ENCODE peak calls at places on chromosome 15, in five cellular contexts. One of them, this sample, is unnamed.

GRCh38 chr15:76844096-76844495 is 61.0 kb downstream of the SCAPER start:
- DNase-seq in uterus: no peak
- DNase-seq in Caco-2: no peak
- DNase-seq in Panc1: no peak
- DNase-seq in colonic mucosa: no peak
- DNase-seq in this sample: no peak

GRCh38 chr15:32674681-32675080 is 33.2 kb downstream of the SCG5 start:
- DNase-seq in Caco-2: no peak
- DNase-seq in Panc1: no peak
- DNase-seq in uterus: no peak
- DNase-seq in colonic mucosa: no peak
- DNase-seq in this sample: no peak

GRCh38 chr15:77778802-77779201 is 146.1 kb upstream of the LINGO1 start:
- DNase-seq in Caco-2: no peak
- DNase-seq in uterus: no peak
- DNase-seq in colonic mucosa: no peak
- DNase-seq in Panc1: no peak
- DNase-seq in this sample: no peak

GRCh38 chr15:40310001-40310959 is 2.5 kb upstream of the PLCB2 start:
- DNase-seq in uterus: no peak
- DNase-seq in colonic mucosa: peak
- DNase-seq in Panc1: peak
- DNase-seq in Caco-2: peak
- DNase-seq in this sample: no peak

GRCh38 chr15:88477126-88477525 is 9.6 kb downstream of the MRPS11 start:
- DNase-seq in Panc1: no peak
- DNase-seq in Caco-2: no peak
- DNase-seq in uterus: no peak
- DNase-seq in colonic mucosa: no peak
- DNase-seq in this sample: no peak

GRCh38 chr15:80773122-80773551 is 6.0 kb upstream of the CEMIP start:
- DNase-seq in uterus: no peak
- DNase-seq in Panc1: no peak
- DNase-seq in colonic mucosa: no peak
- DNase-seq in Caco-2: no peak
- DNase-seq in this sample: no peak

GRCh38 chr15:65248506-65248905 is 37.2 kb upstream of the CILP start:
- DNase-seq in colonic mucosa: no peak
- DNase-seq in Panc1: no peak
- DNase-seq in Caco-2: no peak
- DNase-seq in uterus: no peak
- DNase-seq in this sample: no peak

GRCh38 chr15:35696767-35697231 is 150.8 kb upstream of the DPH6 start:
- DNase-seq in Panc1: no peak
- DNase-seq in Caco-2: peak
- DNase-seq in colonic mucosa: no peak
- DNase-seq in uterus: no peak
- DNase-seq in this sample: no peak

GRCh38 chr15:68409736-68410370 is 22.1 kb downstream of the ITGA11 start:
- DNase-seq in colonic mucosa: peak
- DNase-seq in Panc1: no peak
- DNase-seq in Caco-2: no peak
- DNase-seq in uterus: peak
- DNase-seq in this sample: no peak

GRCh38 chr15:96421211-96421610 is 90.7 kb downstream of the NR2F2 start:
- DNase-seq in Panc1: no peak
- DNase-seq in uterus: no peak
- DNase-seq in Caco-2: no peak
- DNase-seq in colonic mucosa: no peak
- DNase-seq in this sample: no peak

GRCh38 chr15:25251700-25252390 is 187.0 kb downstream of the UBE3A start:
- DNase-seq in Caco-2: no peak
- DNase-seq in colonic mucosa: no peak
- DNase-seq in Panc1: no peak
- DNase-seq in uterus: no peak
- DNase-seq in this sample: no peak

GRCh38 chr15:73626072-73626471 is 7.1 kb downstream of the NPTN start:
- DNase-seq in colonic mucosa: no peak
- DNase-seq in uterus: no peak
- DNase-seq in Panc1: no peak
- DNase-seq in Caco-2: no peak
- DNase-seq in this sample: no peak

GRCh38 chr15:78360426-78360825 is 20.3 kb downstream of the CRABP1 start:
- DNase-seq in Panc1: no peak
- DNase-seq in Caco-2: no peak
- DNase-seq in colonic mucosa: no peak
- DNase-seq in uterus: no peak
- DNase-seq in this sample: no peak

GRCh38 chr15:43134157-43134637 is 811 bp downstream of the TMEM62 start:
- DNase-seq in Caco-2: peak
- DNase-seq in colonic mucosa: no peak
- DNase-seq in Panc1: no peak
- DNase-seq in uterus: no peak
- DNase-seq in this sample: no peak

GRCh38 chr15:92079047-92079446 is 225.5 kb downstream of the SLCO3A1 start:
- DNase-seq in Panc1: no peak
- DNase-seq in colonic mucosa: no peak
- DNase-seq in Caco-2: peak
- DNase-seq in uterus: no peak
- DNase-seq in this sample: no peak
- TF ChIP-seq CTCF in Panc1: peak
- TF ChIP-seq CTCF in colonic mucosa: peak
- TF ChIP-seq CTCF in Caco-2: peak
- TF ChIP-seq CTCF in uterus: no peak
- TF ChIP-seq CTCF in this sample: no peak

GRCh38 chr15:93619597-93619996 is 530.6 kb upstream of the RGMA start:
- DNase-seq in colonic mucosa: no peak
- DNase-seq in Caco-2: no peak
- DNase-seq in uterus: no peak
- DNase-seq in Panc1: no peak
- DNase-seq in this sample: no peak

GRCh38 chr15:93614446-93615104 is 525.6 kb upstream of the RGMA start:
- DNase-seq in uterus: peak
- DNase-seq in Panc1: no peak
- DNase-seq in Caco-2: no peak
- DNase-seq in colonic mucosa: no peak
- DNase-seq in this sample: no peak

DNA sequence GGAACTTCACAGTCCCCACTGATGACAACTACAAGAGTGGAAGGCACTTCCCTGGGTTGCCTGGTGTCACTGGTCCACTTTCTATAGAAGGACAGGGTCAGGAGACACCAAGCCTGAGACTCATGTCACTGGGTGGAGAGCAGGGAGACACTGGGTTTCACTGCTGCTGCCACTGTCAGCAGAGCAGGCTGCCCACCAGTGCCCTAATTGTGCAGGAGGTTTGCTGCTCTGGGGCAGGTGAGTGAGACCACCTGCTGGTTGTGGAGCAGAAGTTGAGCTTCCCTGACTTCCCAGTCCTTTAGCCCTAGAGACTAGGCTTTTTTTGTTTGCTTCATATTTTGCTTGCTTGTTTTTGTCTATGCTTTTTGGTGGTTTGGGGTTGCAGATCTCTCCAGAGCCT is 528.4 kb upstream of the RGMA start:
- DNase-seq in uterus: no peak
- DNase-seq in Caco-2: peak
- DNase-seq in Panc1: no peak
- DNase-seq in colonic mucosa: no peak
- DNase-seq in this sample: no peak
- TF ChIP-seq CTCF in uterus: no peak
- TF ChIP-seq CTCF in Caco-2: peak
- TF ChIP-seq CTCF in Panc1: no peak
- TF ChIP-seq CTCF in colonic mucosa: no peak
- TF ChIP-seq CTCF in this sample: no peak

DNA sequence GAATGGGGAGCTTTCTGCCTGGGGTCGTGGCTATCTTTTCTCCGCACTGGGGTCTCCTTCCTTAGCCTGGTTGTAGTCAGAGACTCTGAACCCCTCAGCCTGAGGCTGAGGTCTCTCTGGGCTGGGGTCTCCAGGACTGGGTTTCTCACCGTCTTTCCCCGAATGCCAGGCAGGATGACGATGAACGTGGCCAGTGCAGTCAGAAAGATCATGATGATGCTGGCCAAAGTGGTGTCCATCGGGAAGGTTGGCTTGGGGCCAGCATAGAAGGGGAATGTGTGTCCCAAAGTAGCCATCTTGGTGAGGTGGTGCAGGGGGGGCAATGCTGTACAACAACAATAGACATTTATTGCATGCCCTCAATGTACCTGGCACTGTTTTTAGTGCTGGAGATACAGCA is 7.0 kb downstream of the DUOXA1 start:
- DNase-seq in colonic mucosa: no peak
- DNase-seq in Panc1: no peak
- DNase-seq in Caco-2: no peak
- DNase-seq in uterus: no peak
- DNase-seq in this sample: no peak
- TF ChIP-seq CTCF in colonic mucosa: no peak
- TF ChIP-seq CTCF in Panc1: no peak
- TF ChIP-seq CTCF in Caco-2: no peak
- TF ChIP-seq CTCF in uterus: no peak
- TF ChIP-seq CTCF in this sample: no peak

DNA sequence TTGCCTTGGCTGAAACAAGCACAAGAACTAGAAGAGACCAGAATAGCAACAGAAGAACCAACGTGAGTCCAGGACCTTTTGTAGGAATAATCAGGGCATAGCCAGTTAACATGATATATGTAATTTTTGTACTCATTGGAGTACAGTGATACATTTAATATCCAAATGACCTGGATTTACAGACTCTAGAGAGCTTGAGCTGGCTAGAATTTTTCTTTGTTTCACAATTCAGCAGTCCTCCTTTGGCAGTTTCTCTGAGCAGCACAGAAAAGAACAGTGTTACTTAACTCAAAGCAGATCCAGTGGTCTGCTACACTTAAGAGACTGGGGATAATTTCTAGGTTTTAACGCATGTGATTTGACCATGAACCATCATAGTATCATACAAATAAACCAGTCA is 245.7 kb downstream of the ADAMTSL3 start:
- DNase-seq in colonic mucosa: no peak
- DNase-seq in Caco-2: no peak
- DNase-seq in uterus: no peak
- DNase-seq in Panc1: no peak
- DNase-seq in this sample: no peak
- TF ChIP-seq CTCF in colonic mucosa: no peak
- TF ChIP-seq CTCF in Caco-2: no peak
- TF ChIP-seq CTCF in uterus: no peak
- TF ChIP-seq CTCF in Panc1: no peak
- TF ChIP-seq CTCF in this sample: no peak

GRCh38 chr15:90388462-90389182 is 580 bp downstream of the IQGAP1 start:
- DNase-seq in Panc1: no peak
- DNase-seq in uterus: peak
- DNase-seq in Caco-2: peak
- DNase-seq in colonic mucosa: peak
- DNase-seq in this sample: peak
- TF ChIP-seq CTCF in Panc1: no peak
- TF ChIP-seq CTCF in uterus: no peak
- TF ChIP-seq CTCF in Caco-2: no peak
- TF ChIP-seq CTCF in colonic mucosa: no peak
- TF ChIP-seq CTCF in this sample: no peak

GRCh38 chr15:22839046-22839705 is 710 bp downstream of the NIPA2 start:
- DNase-seq in uterus: no peak
- DNase-seq in Caco-2: no peak
- DNase-seq in colonic mucosa: no peak
- DNase-seq in Panc1: no peak
- DNase-seq in this sample: no peak

GRCh38 chr15:22838292-22839042 is at the start of gene NIPA2:
- DNase-seq in Caco-2: peak
- DNase-seq in colonic mucosa: peak
- DNase-seq in uterus: peak
- DNase-seq in Panc1: peak
- DNase-seq in this sample: peak
- TF ChIP-seq CTCF in Caco-2: peak
- TF ChIP-seq CTCF in colonic mucosa: no peak
- TF ChIP-seq CTCF in uterus: no peak
- TF ChIP-seq CTCF in Panc1: no peak
- TF ChIP-seq CTCF in this sample: peak

GRCh38 chr15:97904196-97904572 is 56.3 kb upstream of the ARRDC4 start:
- DNase-seq in colonic mucosa: peak
- DNase-seq in uterus: peak
- DNase-seq in Panc1: no peak
- DNase-seq in Caco-2: peak
- DNase-seq in this sample: no peak
- TF ChIP-seq CTCF in colonic mucosa: peak
- TF ChIP-seq CTCF in uterus: peak
- TF ChIP-seq CTCF in Panc1: peak
- TF ChIP-seq CTCF in Caco-2: peak
- TF ChIP-seq CTCF in this sample: peak

This sample was measured in thoracic aorta.